ENCODE peak calls at places on chromosomes 7 and 10, in seven cellular contexts. S, M, W, D, J, U and Z are unnamed samples.

GRCh38 chr7:33418251-33418701 is 288.9 kb downstream of the BBS9 start:
- DNase-seq in D (peak), S (no peak), J (no peak), U (no peak), M (no peak), W (no peak), Z (no peak)

GRCh38 chr7:48610705-48611104 is 313.6 kb upstream of the CDC14C start:
- DNase-seq in W (no peak), M (no peak), U (no peak), J (no peak), D (no peak), S (no peak), Z (no peak)

GRCh38 chr7:128880791-128881457 is 18.3 kb downstream of the ATP6V1F start:
- DNase-seq in U (no peak), M (no peak), J (no peak), W (no peak), D (no peak), S (no peak), Z (no peak)

GRCh38 chr10:86755454-86755739 is 1.0 kb upstream of the BMPR1A start:
- DNase-seq in W (no peak), D (no peak), U (no peak), M (no peak), S (no peak), J (no peak), Z (no peak)

GRCh38 chr10:54914049-54914448 is 113.0 kb upstream of the PCDH15 start:
- DNase-seq in U (no peak), D (no peak), S (no peak), J (no peak), M (no peak), W (no peak), Z (no peak)

GRCh38 chr7:116713918-116714317 is 41.9 kb downstream of the MET start:
- DNase-seq in U (no peak), D (no peak), J (peak), M (no peak), W (no peak), S (no peak), Z (peak)

GRCh38 chr7:3028071-3028766 is 15.4 kb downstream of the CARD11 start:
- DNase-seq in W (peak), D (peak), J (peak), U (no peak), S (no peak), M (peak), Z (no peak)

GRCh38 chr10:50432206-50432605 is 180.9 kb upstream of the ASAH2 start:
- DNase-seq in S (no peak), W (no peak), D (no peak), M (no peak), J (no peak), U (no peak), Z (no peak)

GRCh38 chr10:132878730-132879407 is 63.5 kb downstream of the CFAP46 start:
- DNase-seq in D (no peak), J (no peak), S (no peak), U (no peak), W (no peak), M (no peak), Z (no peak)

GRCh38 chr7:98209166-98209920 is 1.9 kb upstream of the BHLHA15 start:
- DNase-seq in U (no peak), J (no peak), S (no peak), W (no peak), M (no peak), D (no peak), Z (no peak)

GRCh38 chr7:50262916-50263690 is 41.4 kb upstream of the IKZF1 start:
- DNase-seq in S (no peak), U (no peak), D (no peak), J (no peak), M (no peak), W (no peak), Z (no peak)

GRCh38 chr10:44743539-44743938 is 167.6 kb upstream of the TMEM72 start:
- DNase-seq in W (no peak), D (no peak), S (no peak), J (no peak), M (no peak), U (no peak), Z (no peak)

GRCh38 chr7:104341545-104341944 is 13.1 kb downstream of the LHFPL3 start:
- DNase-seq in J (no peak), M (no peak), U (no peak), W (peak), S (peak), D (no peak), Z (no peak)

GRCh38 chr7:87592300-87592699 is 8.4 kb downstream of the ABCB1 start:
- DNase-seq in S (no peak), M (no peak), D (no peak), J (no peak), W (no peak), U (no peak), Z (no peak)

GRCh38 chr7:21763818-21764217 is 181.9 kb downstream of the CDCA7L start:
- DNase-seq in J (no peak), D (no peak), U (no peak), M (no peak), W (no peak), S (no peak), Z (no peak)

GRCh38 chr7:140235114-140235513 is 58.3 kb upstream of the KDM7A start:
- DNase-seq in W (no peak), U (no peak), J (no peak), D (no peak), M (no peak), S (no peak), Z (no peak)

GRCh38 chr10:31477584-31477983 is 158.6 kb downstream of the ZEB1 start:
- DNase-seq in U (no peak), S (no peak), M (no peak), J (no peak), D (no peak), W (no peak), Z (no peak)

GRCh38 chr7:44221231-44221791 is 20.5 kb downstream of the YKT6 start:
- DNase-seq in D (no peak), W (no peak), S (no peak), J (no peak), M (no peak), U (no peak), Z (no peak)

GRCh38 chr10:75599875-75600648 is 168.6 kb downstream of the LRMDA start:
- DNase-seq in M (no peak), W (no peak), D (no peak), U (no peak), J (no peak), S (no peak), Z (no peak)